ENCODE peak calls at places on chromosomes 4 and X, in ten cellular contexts. C, W, F, V, R, I, Z, J, S and U are unnamed samples. For H3K4me1, the result is how much of the 10 kb centered on the place peaks cover.

GRCh38 chr4:15913631-15913970 is 24.9 kb downstream of the FGFBP1 start:
- DNase-seq in Z (no peak), W (no peak), V (no peak), C (no peak), S (no peak), I (peak), R (peak), F (peak), J (no peak), U (no peak)

GRCh38 chrX:120468479-120468824 is 644 bp downstream of the LAMP2 start:
- DNase-seq in F (no peak), V (no peak), S (no peak), Z (no peak), R (no peak), C (no peak), W (no peak), J (no peak), I (peak), U (no peak)

GRCh38 chrX:96564595-96564994 is 120.0 kb upstream of the DIAPH2 start:
- DNase-seq in C (no peak), J (no peak), Z (no peak), I (peak), V (no peak), F (no peak), S (no peak), R (no peak), W (no peak), U (no peak)

GRCh38 chr4:140213736-140214135 is 59.8 kb upstream of the MAML3 start:
- DNase-seq in V (no peak), W (no peak), C (no peak), S (no peak), J (no peak), R (peak), Z (no peak), I (peak), F (peak), U (no peak)

GRCh38 chr4:143554728-143555597 is 41.5 kb downstream of the SMARCA5 start:
- DNase-seq in J (no peak), Z (no peak), W (no peak), R (no peak), V (no peak), S (no peak), I (no peak), C (no peak), F (no peak), U (no peak)

GRCh38 chr4:176011523-176011922 is 54.1 kb upstream of the WDR17 start:
- DNase-seq in V (no peak), Z (no peak), W (no peak), R (no peak), J (no peak), F (peak), S (no peak), I (no peak), C (no peak), U (no peak)

GRCh38 chr4:147480891-147481576 is at the start of gene EDNRA:
- DNase-seq in R (peak), C (peak), F (peak), Z (no peak), S (no peak), J (peak), I (peak), W (no peak), V (peak), U (peak)

GRCh38 chrX:128897611-128898010 is 625.7 kb downstream of the SMARCA1 start:
- DNase-seq in R (no peak), V (no peak), W (no peak), F (peak), I (no peak), J (no peak), S (no peak), Z (no peak), C (no peak), U (no peak)

GRCh38 chr4:172553216-172553615 is 615.4 kb upstream of the GALNT7 start:
- DNase-seq in I (no peak), C (no peak), S (no peak), F (no peak), V (no peak), R (no peak), W (no peak), J (no peak), Z (no peak), U (no peak)

GRCh38 chr4:15476396-15476795 is 6.7 kb downstream of the CC2D2A start:
- DNase-seq in C (no peak), R (no peak), V (no peak), I (no peak), J (no peak), Z (no peak), S (no peak), F (no peak), W (no peak), U (no peak)

GRCh38 chr4:151785484-151786157 is 24.8 kb upstream of the GATB start:
- DNase-seq in J (no peak), I (no peak), R (no peak), F (no peak), C (no peak), S (no peak), Z (no peak), V (no peak), W (no peak), U (no peak)

GRCh38 chr4:151786158-151786495 is 25.3 kb upstream of the GATB start:
- DNase-seq in I (no peak), W (no peak), C (no peak), V (no peak), R (no peak), S (no peak), Z (no peak), J (no peak), F (no peak), U (no peak)

GRCh38 chr4:151783867-151784266 is 23.1 kb upstream of the GATB start:
- DNase-seq in Z (no peak), V (no peak), F (peak), S (no peak), W (no peak), J (no peak), R (no peak), C (no peak), I (no peak), U (no peak)

GRCh38 chr4:151784676-151785075 is 23.9 kb upstream of the GATB start:
- DNase-seq in J (no peak), Z (no peak), V (no peak), W (no peak), F (no peak), S (no peak), I (no peak), C (no peak), R (no peak), U (no peak)

DNA sequence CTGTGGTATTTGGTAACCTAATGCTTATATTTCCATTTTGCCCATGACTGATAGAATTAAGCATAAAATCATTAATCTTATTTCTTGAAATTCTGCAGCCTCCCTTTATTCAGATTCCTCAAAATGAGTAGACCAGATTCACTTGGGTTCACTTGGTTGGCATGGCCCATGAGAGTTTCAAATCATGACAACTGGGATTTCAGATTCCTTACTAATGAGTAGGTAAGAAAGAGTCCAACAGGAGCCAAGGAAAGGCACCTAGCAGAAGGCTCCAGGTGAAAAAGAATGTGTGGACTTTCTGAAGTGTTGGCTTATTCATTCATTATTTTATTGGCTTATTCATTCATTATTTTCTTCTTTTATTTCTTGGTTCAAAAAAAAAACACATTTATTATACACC is 27.2 kb upstream of the GATB start:
- DNase-seq in V (no peak), C (no peak), W (no peak), R (no peak), S (no peak), F (no peak), J (no peak), Z (no peak), I (no peak), U (no peak)
- H3K4me1 ChIP-seq in V (under half), C (under half), W (under half), R (under half), S (under half), F (under half), J (under half), Z (under half), I (under half), U (under half)

GRCh38 chrX:108264376-108264775 is 172.8 kb downstream of the ATG4A start:
- DNase-seq in R (no peak), I (no peak), S (no peak), W (no peak), C (no peak), F (no peak), J (no peak), V (no peak), Z (no peak), U (no peak)
- H3K4me1 ChIP-seq in R (under half), I (under half), S (under half), W (under half), C (under half), F (under half), J (under half), V (under half), Z (under half), U (under half)

GRCh38 chr4:18846313-18846712 is 824.8 kb upstream of the LCORL start:
- DNase-seq in I (no peak), C (no peak), Z (no peak), S (no peak), J (no peak), F (no peak), W (no peak), R (no peak), V (no peak), U (no peak)

GRCh38 chr4:18847276-18847890 is 825.8 kb upstream of the LCORL start:
- DNase-seq in Z (no peak), W (no peak), C (no peak), S (no peak), R (no peak), F (peak), I (no peak), V (no peak), J (no peak), U (no peak)

GRCh38 chr4:18850763-18851331 is 829.3 kb upstream of the LCORL start:
- DNase-seq in R (no peak), V (no peak), F (no peak), I (no peak), C (no peak), S (no peak), J (no peak), Z (no peak), W (no peak), U (no peak)
- H3K4me1 ChIP-seq in R (under half), V (under half), F (under half), I (under half), C (under half), S (under half), J (under half), Z (under half), W (under half), U (under half)

DNA sequence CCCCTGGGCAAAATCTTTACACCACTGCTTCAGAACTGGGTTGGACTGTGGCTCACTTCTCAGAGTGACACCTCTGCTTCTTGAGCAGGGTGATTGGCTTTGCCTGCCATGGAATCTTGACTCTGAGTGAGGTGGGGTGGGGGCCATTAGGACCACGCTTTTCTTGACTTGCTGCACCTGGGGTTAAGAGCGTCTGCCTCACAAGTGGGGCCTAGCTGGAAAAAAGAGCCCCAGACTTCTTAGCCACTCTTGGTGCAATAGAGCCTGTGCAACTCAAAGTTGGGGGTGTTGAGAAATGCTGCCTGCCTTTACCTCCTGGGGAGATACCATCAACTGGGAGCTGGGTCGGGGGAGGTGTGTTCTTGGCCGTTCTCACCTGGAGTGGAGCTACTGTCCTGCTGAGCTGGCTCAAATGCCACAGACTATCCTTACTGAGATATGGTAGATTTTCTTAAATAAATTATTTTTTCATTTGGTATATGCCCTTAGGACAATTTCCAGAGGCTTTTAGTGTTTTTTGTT is 23.5 kb downstream of the USP9X start:
- DNase-seq in V (peak), I (no peak), S (no peak), J (no peak), W (no peak), F (no peak), C (no peak), Z (no peak), R (no peak), U (no peak)
- H3K4me1 ChIP-seq in V (under half), I (under half), S (half or more), J (under half), W (under half), F (under half), C (under half), Z (under half), R (under half), U (under half)

GRCh38 chr4:156782491-156782890 is 189.1 kb downstream of the PDGFC start:
- DNase-seq in Z (no peak), R (no peak), C (no peak), I (no peak), S (no peak), J (no peak), F (no peak), W (no peak), V (no peak), U (no peak)
- H3K4me1 ChIP-seq in Z (under half), R (under half), C (under half), I (half or more), S (under half), J (under half), F (under half), W (under half), V (under half), U (under half)

DNA sequence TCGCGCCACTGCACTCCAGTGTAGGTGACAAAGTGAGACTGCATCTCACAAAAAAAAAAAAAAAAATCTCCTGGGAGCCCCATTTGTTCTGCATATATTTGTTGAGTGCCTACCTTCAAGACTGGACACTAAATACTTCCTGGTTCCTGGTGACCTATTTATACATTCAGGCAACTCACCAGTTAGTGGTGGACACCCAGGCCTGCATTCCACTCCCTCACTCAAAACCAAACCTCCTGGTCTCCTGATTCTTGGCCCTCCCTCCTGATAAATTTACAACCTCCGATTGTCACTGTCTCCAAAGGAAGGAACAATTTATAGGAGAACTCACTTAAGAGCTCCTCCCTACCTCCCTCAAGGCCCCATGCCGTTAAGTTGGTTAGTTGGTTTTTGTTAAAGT is 3.1 kb downstream of the SYAP1 start:
- DNase-seq in F (no peak), W (no peak), Z (no peak), R (peak), V (no peak), I (peak), C (no peak), S (no peak), J (no peak), U (no peak)
- H3K4me1 ChIP-seq in F (under half), W (under half), Z (under half), R (under half), V (under half), I (under half), C (under half), S (under half), J (under half), U (under half)

DNA sequence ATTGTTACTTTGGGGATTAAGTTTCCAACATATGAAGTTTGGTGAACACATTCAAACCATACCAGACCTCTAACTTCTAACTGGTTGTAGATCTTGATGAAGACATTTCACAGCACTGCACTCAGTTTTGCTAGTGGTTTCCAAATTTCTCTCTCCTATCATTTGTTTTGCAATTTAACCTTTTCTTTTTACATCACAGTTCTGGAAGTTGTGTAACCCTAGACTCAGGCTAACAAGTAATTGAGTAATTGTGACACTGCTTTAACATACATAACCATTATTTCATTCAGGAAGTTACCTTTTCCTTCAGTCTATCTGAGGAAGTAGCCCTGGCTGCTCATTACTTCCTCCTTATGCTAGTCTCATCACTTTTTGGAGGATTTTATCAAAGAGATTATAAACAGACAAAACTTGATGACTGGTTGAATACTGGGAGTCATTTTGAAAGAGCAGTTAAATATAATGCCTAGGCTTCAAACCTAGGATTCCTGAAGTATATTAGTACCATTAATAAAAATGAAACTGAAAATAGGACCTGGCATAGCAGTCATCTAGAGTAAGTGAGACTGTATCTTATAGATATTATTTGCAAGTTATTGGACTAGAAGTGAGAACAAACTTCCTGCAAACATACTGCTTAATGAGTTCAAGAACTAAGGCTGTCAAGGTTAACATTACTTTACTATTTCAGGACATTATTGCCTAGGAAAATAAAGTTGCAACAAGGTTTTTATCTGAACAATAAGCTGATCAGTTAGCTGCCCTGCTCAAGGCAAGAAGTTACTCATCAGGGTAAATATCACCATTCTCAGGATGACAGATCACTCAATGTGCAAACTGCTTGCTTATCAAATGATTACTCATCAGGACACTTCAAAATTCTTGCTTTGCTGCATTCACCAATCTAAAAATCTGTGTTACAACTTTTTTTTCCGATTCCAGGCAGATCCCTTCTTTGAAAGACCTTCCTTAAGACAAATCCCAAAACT is 25.6 kb upstream of the TEX13C start:
- DNase-seq in F (no peak), W (no peak), V (no peak), R (no peak), I (no peak), S (no peak), J (no peak), C (no peak), Z (no peak), U (no peak)
- H3K4me1 ChIP-seq in F (under half), W (under half), V (under half), R (under half), I (under half), S (under half), J (under half), C (under half), Z (under half), U (under half)

GRCh38 chr4:87078987-87079469 is 141.4 kb downstream of the KLHL8 start:
- DNase-seq in F (peak), I (peak), V (no peak), W (no peak), R (peak), J (peak), C (peak), S (no peak), Z (no peak), U (no peak)
- H3K4me1 ChIP-seq in F (under half), I (under half), V (under half), W (under half), R (under half), J (under half), C (under half), S (under half), Z (under half), U (half or more)

DNA sequence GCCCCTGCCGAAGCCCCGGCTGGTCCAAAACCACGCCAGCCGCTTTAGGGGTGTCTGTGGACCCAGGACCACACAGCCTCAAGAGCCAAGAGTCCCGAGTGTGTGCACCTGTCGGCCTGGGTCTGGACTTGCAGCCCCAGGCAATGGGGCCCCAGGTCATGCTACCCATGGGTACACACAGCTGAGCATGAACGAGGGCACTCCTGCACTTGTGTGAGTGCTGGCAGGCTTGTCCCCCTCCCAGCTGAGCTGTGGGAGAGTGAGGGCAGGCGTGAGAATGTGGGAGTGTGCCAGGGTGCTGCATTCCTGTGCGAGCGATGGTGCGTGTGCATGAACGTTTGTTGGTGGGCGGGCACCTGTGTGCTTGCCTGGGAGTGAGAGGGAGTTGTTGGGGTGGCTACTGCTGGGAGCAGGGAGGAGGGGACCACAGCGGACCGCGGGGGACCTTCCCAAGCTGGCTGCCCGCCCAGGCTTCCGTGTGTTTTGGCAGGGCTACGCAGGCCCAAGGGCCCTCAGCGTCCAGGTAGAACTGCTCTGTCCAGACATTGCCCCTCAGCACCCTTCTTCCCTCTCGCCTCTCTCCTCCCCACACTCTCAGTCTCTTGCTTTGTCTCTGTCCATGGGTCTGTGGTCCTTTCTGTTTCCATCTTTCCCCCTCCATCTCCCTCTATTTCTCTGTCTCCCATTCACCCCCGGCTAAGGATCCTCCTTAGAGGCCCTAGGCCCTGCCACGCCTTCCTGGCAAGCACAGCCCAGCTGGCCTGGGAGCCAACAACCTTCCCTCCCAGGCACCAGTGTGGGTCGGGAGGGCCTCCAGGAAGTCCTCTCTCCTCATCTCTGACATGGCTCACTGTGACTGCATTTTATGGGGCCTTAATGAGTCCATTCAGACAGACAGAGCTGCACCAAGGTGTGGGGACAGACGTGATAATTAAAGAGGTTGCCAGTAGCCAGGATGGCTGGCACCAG is 31.0 kb downstream of the BLOC1S4 start:
- DNase-seq in W (peak), R (no peak), I (peak), F (peak), S (no peak), J (no peak), V (no peak), Z (peak), C (peak), U (no peak)
- H3K4me1 ChIP-seq in W (under half), R (under half), I (under half), F (under half), S (under half), J (under half), V (under half), Z (under half), C (under half), U (under half)